ENCODE peak calls at places on chromosomes 16 and 17, in four cellular contexts. D is effector memory CD4-positive, alpha-beta T cell; Z is left lung; G is heart right ventricle. X is an unnamed sample. For H3K4me1, the result is how much of the 10 kb centered on the place peaks cover.

GRCh38 chr16:49755291-49755611 is 100.7 kb downstream of the ZNF423 start:
- DNase-seq in Z (no peak), G (peak), D (no peak), X (no peak)

GRCh38 chr16:270381-271255 is 5.1 kb downstream of the RGS11 start:
- DNase-seq in D (no peak), G (no peak), Z (no peak), X (no peak)

GRCh38 chr17:17782425-17783120 is 54.2 kb downstream of the SREBF1 start:
- DNase-seq in D (no peak), Z (no peak), G (no peak), X (no peak)

GRCh38 chr17:66807182-66807581 is 27.7 kb upstream of the CACNG5 start:
- DNase-seq in G (no peak), Z (no peak), D (no peak), X (no peak)

GRCh38 chr16:4653981-4654380 is 29.4 kb downstream of the MGRN1 start:
- DNase-seq in D (no peak), G (no peak), Z (no peak), X (no peak)

GRCh38 chr17:52666264-52666663 is 507.8 kb upstream of the CA10 start:
- DNase-seq in Z (no peak), G (no peak), D (no peak), X (no peak)

GRCh38 chr16:88345031-88345942 is 37.5 kb upstream of the ZNF469 start:
- DNase-seq in D (no peak), G (no peak), Z (peak), X (no peak)

GRCh38 chr17:61634942-61635538 is 44.0 kb upstream of the NACA2 start:
- DNase-seq in G (no peak), Z (no peak), D (no peak), X (no peak)

GRCh38 chr17:65660078-65660477 is 98.6 kb upstream of the AXIN2 start:
- DNase-seq in Z (no peak), D (no peak), G (no peak), X (no peak)

GRCh38 chr17:63785556-63785955 is 11.6 kb downstream of the DDX42 start:
- DNase-seq in Z (no peak), D (no peak), G (no peak), X (no peak)

GRCh38 chr16:29806096-29806579 is at the start of gene MAZ:
- DNase-seq in G (no peak), Z (peak), D (peak), X (no peak)

GRCh38 chr16:9791566-9791965 is 390.7 kb downstream of the GRIN2A start:
- DNase-seq in D (no peak), G (no peak), Z (no peak), X (no peak)

GRCh38 chr17:49390548-49391324 is 23.9 kb downstream of the PHB1 start:
- DNase-seq in D (no peak), Z (no peak), G (no peak), X (peak)

GRCh38 chr17:39104046-39104445 is 47.4 kb downstream of the PLXDC1 start:
- DNase-seq in D (no peak), Z (no peak), G (no peak), X (no peak)

GRCh38 chr17:73690581-73691135 is 46.4 kb upstream of the SDK2 start:
- DNase-seq in D (no peak), Z (no peak), G (no peak), X (no peak)

GRCh38 chr16:71311553-71312158 is 22.5 kb upstream of the CMTR2 start:
- DNase-seq in Z (no peak), G (no peak), D (no peak), X (no peak)

GRCh38 chr16:626787-627457 is 3.9 kb upstream of the WFIKKN1 start:
- DNase-seq in Z (peak), D (no peak), G (no peak), X (no peak)

GRCh38 chr17:19354123-19354522 is 8.4 kb downstream of the B9D1 start:
- DNase-seq in G (no peak), D (no peak), Z (no peak), X (no peak)

GRCh38 chr16:23699100-23699499 is 13.9 kb downstream of the ERN2 start:
- DNase-seq in Z (no peak), D (no peak), G (no peak), X (no peak)

GRCh38 chr16:64933890-64934289 is 188.0 kb downstream of the CDH11 start:
- DNase-seq in G (peak), D (no peak), Z (no peak), X (no peak)

GRCh38 chr17:17561408-17562144 is 29.9 kb downstream of the PEMT start:
- DNase-seq in D (no peak), G (no peak), Z (peak), X (peak)

GRCh38 chr16:88978608-88979346 is 1.8 kb upstream of the CBFA2T3 start:
- DNase-seq in D (no peak), Z (peak), G (no peak), X (no peak)

GRCh38 chr16:82043680-82044584 is 8.9 kb downstream of the HSD17B2 start:
- DNase-seq in G (no peak), Z (no peak), D (no peak), X (no peak)

GRCh38 chr17:77365584-77366186 is 224.9 kb downstream of the SEC14L1 start:
- DNase-seq in G (peak), Z (no peak), D (no peak), X (peak)

GRCh38 chr17:81700353-81701287 is 2.5 kb upstream of the MRPL12 start:
- DNase-seq in G (no peak), D (no peak), Z (no peak), X (no peak)

GRCh38 chr16:2235695-2236361 is 416 bp upstream of the DNASE1L2 start:
- DNase-seq in D (no peak), G (no peak), Z (no peak), X (no peak)

GRCh38 chr17:82716383-82717181 is at the start of gene FN3KRP:
- DNase-seq in Z (peak), D (peak), G (peak), X (peak)

GRCh38 chr16:4004206-4004605 is 112.0 kb downstream of the ADCY9 start:
- DNase-seq in D (no peak), G (no peak), Z (no peak), X (no peak)

GRCh38 chr16:468072-468821 is 42.8 kb downstream of the RAB11FIP3 start:
- DNase-seq in D (no peak), G (no peak), Z (no peak), X (no peak)

GRCh38 chr17:15404116-15404730 is 62.8 kb upstream of the TEKT3 start:
- DNase-seq in D (no peak), G (no peak), Z (no peak), X (no peak)

GRCh38 chr17:17075037-17075755 is 32.9 kb downstream of the MPRIP start:
- DNase-seq in D (no peak), G (peak), Z (no peak), X (peak)

GRCh38 chr17:81035389-81036127 is 607 bp downstream of the BAIAP2 start:
- DNase-seq in D (no peak), G (no peak), Z (peak), X (no peak)

GRCh38 chr17:66548659-66549311 is 246.4 kb downstream of the PRKCA start:
- DNase-seq in Z (no peak), G (no peak), D (no peak), X (no peak)

GRCh38 chr17:81315170-81315884 is 20.2 kb upstream of the SLC38A10 start:
- DNase-seq in D (no peak), Z (peak), G (no peak), X (no peak)

GRCh38 chr16:82638095-82638798 is 11.5 kb downstream of the CDH13 start:
- DNase-seq in Z (no peak), D (no peak), G (no peak), X (no peak)

GRCh38 chr16:58026139-58026704 is 668 bp downstream of the MMP15 start:
- DNase-seq in G (no peak), Z (peak), D (no peak), X (no peak)

DNA sequence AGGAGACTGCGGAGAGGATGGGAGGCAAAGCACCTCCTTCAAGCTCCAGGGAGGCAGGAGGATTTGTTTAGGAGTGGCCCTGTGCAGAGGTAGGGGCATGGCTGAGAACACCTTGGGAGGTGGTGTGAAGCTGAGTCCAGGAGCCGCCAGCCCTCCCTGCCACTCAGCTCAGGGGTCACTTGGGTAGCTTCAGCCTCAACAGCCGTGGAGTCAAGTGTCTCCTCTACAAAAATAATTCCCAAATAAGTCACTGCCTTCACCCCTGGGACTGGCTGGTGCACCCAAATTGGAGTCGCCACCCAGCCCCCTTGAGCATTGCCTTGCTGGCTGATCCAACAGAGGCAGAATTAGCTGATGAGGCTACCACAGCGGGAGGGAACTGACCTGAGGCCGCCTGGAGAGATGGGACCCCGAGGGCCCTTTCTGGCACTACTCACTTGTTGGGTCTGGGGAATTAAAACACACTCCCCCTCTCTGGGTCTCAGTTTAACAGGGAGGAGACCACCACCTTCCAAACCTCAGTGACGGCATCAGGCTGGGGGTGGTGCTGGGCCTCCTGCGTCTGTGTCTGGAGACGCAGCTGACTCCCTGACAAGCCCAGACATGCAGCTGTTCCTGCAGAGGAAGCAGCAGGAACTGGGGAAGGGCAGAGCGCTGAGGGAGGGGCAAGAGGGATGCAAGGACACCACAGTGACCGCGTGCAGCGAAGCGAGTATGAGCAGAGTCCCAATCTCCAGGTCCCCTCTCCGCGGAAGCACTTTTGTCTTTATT is 87.9 kb upstream of the TOB1 start:
- DNase-seq in D (no peak), G (peak), Z (peak), X (no peak)
- H3K4me1 ChIP-seq in D (under half), G (half or more), Z (under half), X (half or more)

DNA sequence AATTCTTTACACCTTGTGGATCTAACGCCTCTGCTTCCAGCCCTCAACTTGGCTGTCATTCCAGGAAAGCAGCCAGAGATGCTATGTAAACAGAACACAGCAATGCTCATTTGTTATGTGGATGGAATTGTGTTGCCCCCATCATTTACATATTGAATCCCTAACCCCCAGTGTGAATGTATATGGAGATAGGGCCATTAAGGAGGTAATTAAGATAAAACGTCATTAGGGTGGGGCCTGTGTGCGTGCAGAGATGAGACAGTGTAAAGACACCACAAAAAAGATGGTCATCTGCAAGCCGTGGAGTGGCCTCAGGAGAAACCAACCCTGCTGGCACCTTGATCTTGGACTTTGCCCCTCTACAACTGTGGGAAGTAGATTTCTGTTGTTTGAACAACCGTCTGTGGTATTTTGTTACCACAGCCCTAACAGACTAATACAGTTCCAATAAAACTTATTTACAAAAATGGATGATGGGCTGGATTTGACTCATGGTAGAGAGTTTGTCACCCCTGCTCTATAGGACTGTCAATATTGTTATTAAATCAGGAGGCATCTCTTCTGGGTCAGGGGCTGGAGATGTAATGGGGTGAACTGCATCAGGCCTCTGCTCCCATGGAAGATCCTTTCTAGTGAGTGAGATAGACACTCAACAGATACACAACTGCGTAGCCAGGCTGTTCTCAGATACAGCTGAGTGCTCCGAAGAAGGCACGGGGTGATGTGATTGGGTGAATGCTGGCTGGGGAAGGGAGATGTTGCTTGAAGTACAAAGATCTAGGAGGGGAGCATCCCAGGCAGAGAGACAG is 339.0 kb downstream of the SNX29 start:
- DNase-seq in D (no peak), G (no peak), Z (no peak), X (no peak)
- H3K4me1 ChIP-seq in D (under half), G (under half), Z (under half), X (under half)

GRCh38 chr17:42359133-42359532 is 29.1 kb downstream of the STAT3 start:
- DNase-seq in Z (no peak), G (no peak), D (no peak), X (no peak)

GRCh38 chr17:42361781-42362186 is 26.5 kb downstream of the STAT3 start:
- DNase-seq in Z (no peak), G (no peak), D (no peak), X (no peak)

GRCh38 chr17:42362245-42362961 is 25.8 kb downstream of the STAT3 start:
- DNase-seq in G (no peak), Z (no peak), D (no peak), X (no peak)

GRCh38 chr17:42354956-42355843 is 33.0 kb downstream of the STAT3 start:
- DNase-seq in G (no peak), D (no peak), Z (no peak), X (no peak)

DNA sequence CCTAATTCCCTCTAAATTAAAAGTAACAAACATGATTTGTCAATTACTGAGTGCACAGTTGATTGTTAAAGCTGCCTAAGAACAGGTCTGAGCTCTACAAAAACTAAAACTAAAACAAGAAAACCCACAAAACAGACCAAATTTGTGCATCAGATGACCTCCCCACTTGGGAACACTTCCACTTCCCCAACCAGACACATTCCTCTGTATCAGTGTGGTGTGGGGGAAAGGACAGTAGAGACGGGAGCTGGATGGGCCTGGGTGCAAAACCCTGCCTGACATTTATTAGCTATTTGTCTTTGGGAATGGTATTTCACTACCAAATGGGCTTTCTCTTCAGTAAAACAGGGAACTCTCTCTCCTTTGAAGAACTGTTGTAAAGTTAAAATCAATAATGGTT is 29.8 kb downstream of the STAT3 start:
- DNase-seq in Z (no peak), D (no peak), G (no peak), X (no peak)
- H3K4me1 ChIP-seq in Z (under half), D (under half), G (half or more), X (half or more)

GRCh38 chr17:28746611-28747045 is 2.8 kb downstream of the TRAF4 start:
- DNase-seq in D (no peak), Z (peak), G (no peak), X (no peak)

GRCh38 chr17:28749516-28750177 is 5.8 kb downstream of the TRAF4 start:
- DNase-seq in D (no peak), Z (no peak), G (no peak), X (no peak)

GRCh38 chr17:28747046-28747691 is 3.4 kb downstream of the TRAF4 start:
- DNase-seq in Z (peak), D (no peak), G (no peak), X (peak)

GRCh38 chr17:28748852-28749515 is 5.2 kb downstream of the TRAF4 start:
- DNase-seq in D (no peak), G (no peak), Z (no peak), X (no peak)

GRCh38 chr17:28747801-28748750 is 4.3 kb downstream of the TRAF4 start:
- DNase-seq in D (no peak), Z (no peak), G (no peak), X (no peak)
- H3K4me1 ChIP-seq in D (under half), Z (under half), G (half or more), X (under half)

GRCh38 chr16:66549284-66550131 is at the start of gene TK2:
- DNase-seq in G (peak), D (peak), Z (peak), X (peak)

GRCh38 chr16:66547101-66547989 is 2.6 kb downstream of the TK2 start:
- DNase-seq in D (no peak), G (no peak), Z (no peak), X (no peak)

GRCh38 chr16:66551362-66551761 is 1.0 kb upstream of the CKLF start:
- DNase-seq in D (peak), Z (no peak), G (no peak), X (no peak)

GRCh38 chr16:66548868-66549267 is 1.1 kb downstream of the TK2 start:
- DNase-seq in G (no peak), Z (no peak), D (no peak), X (no peak)

GRCh38 chr16:66548068-66548467 is 1.9 kb downstream of the TK2 start:
- DNase-seq in G (no peak), Z (no peak), D (no peak), X (no peak)
- H3K4me1 ChIP-seq in G (under half), Z (under half), D (under half), X (under half)

GRCh38 chr17:28938552-28938951 is 12.8 kb downstream of the PHF12 start:
- DNase-seq in Z (no peak), D (no peak), G (peak), X (no peak)

GRCh38 chr17:28941251-28941650 is 10.1 kb downstream of the PHF12 start:
- DNase-seq in G (no peak), Z (no peak), D (no peak), X (no peak)

GRCh38 chr17:28942925-28943324 is 8.4 kb downstream of the PHF12 start:
- DNase-seq in D (no peak), G (no peak), Z (no peak), X (no peak)

GRCh38 chr17:28940675-28941074 is 10.6 kb downstream of the PHF12 start:
- DNase-seq in Z (no peak), D (no peak), G (no peak), X (no peak)

GRCh38 chr17:28940142-28940541 is 11.2 kb downstream of the PHF12 start:
- DNase-seq in Z (no peak), G (no peak), D (no peak), X (no peak)
- H3K4me1 ChIP-seq in Z (under half), G (half or more), D (under half), X (half or more)

X was measured in tibial artery.